ENCODE peak calls at places on chromosomes 5 and 9, in nine cellular contexts. F is tibial nerve, E is tibial artery, U is A673, A is astrocyte, D is adrenal gland, G is testis, S is suprapubic skin, H is uterus. Y is an unnamed sample.

GRCh38 chr5:38373733-38374132 is 115.4 kb downstream of the EGFLAM start:
- DNase-seq in D (no peak), G (no peak), E (no peak), U (peak), H (no peak), A (peak), S (no peak), F (no peak), Y (no peak)

GRCh38 chr5:100904259-100904822 is 1.3 kb upstream of the ST8SIA4 start:
- DNase-seq in F (no peak), H (no peak), U (no peak), S (peak), G (no peak), D (no peak), E (no peak), A (no peak), Y (no peak)

GRCh38 chr5:3456121-3456681 is 139.4 kb upstream of the IRX1 start:
- DNase-seq in H (no peak), S (no peak), G (no peak), E (no peak), U (no peak), A (no peak), F (no peak), D (no peak), Y (peak)

GRCh38 chr5:169628891-169629290 is 8.2 kb upstream of the DOCK2 start:
- DNase-seq in S (no peak), F (no peak), D (no peak), H (no peak), G (no peak), A (peak), E (no peak), U (no peak), Y (peak)

GRCh38 chr9:133787749-133788015 is 49.5 kb upstream of the SARDH start:
- DNase-seq in G (no peak), D (no peak), E (peak), A (peak), H (no peak), F (no peak), S (no peak), U (peak), Y (no peak)

GRCh38 chr9:126844085-126844484 is 16.4 kb upstream of the ZBTB34 start:
- DNase-seq in S (no peak), U (peak), D (no peak), H (no peak), G (no peak), E (no peak), F (no peak), A (peak), Y (peak)

GRCh38 chr5:179870403-179870903 is 11.8 kb upstream of the MRNIP start:
- DNase-seq in A (no peak), G (peak), H (peak), U (peak), S (no peak), F (peak), E (no peak), D (peak), Y (no peak)

GRCh38 chr5:54013556-54014157 is 296.7 kb downstream of the ARL15 start:
- DNase-seq in D (peak), S (no peak), A (peak), F (peak), H (no peak), E (peak), G (no peak), U (peak), Y (peak)

GRCh38 chr5:14164164-14164720 is 21.1 kb downstream of the TRIO start:
- DNase-seq in U (no peak), A (no peak), G (no peak), H (no peak), F (no peak), S (no peak), D (no peak), E (no peak), Y (no peak)

GRCh38 chr5:79420248-79420647 is 93.7 kb downstream of the HOMER1 start:
- DNase-seq in G (no peak), D (no peak), H (no peak), F (no peak), S (no peak), E (no peak), A (no peak), U (no peak), Y (no peak)

GRCh38 chr9:17837931-17838330 is 259.1 kb downstream of the SH3GL2 start:
- DNase-seq in U (peak), G (no peak), A (no peak), S (no peak), E (no peak), D (no peak), F (no peak), H (no peak), Y (no peak)

GRCh38 chr5:75616961-75617660 is 5.9 kb downstream of the ANKDD1B start:
- DNase-seq in D (no peak), F (no peak), G (no peak), E (no peak), S (no peak), U (no peak), A (no peak), H (no peak), Y (no peak)

GRCh38 chr5:168239325-168239724 is 52.1 kb upstream of the WWC1 start:
- DNase-seq in S (no peak), A (no peak), D (no peak), U (no peak), E (no peak), G (no peak), F (no peak), H (no peak), Y (no peak)

GRCh38 chr5:53362521-53362941 is 117.9 kb upstream of the FST start:
- DNase-seq in A (peak), E (no peak), D (peak), G (no peak), U (peak), F (no peak), H (no peak), S (no peak), Y (peak)

GRCh38 chr9:138102246-138103051 is 224.9 kb downstream of the CACNA1B start:
- DNase-seq in F (no peak), S (no peak), A (no peak), E (no peak), H (no peak), G (peak), U (no peak), D (no peak), Y (no peak)

GRCh38 chr5:150401076-150401375 is 11.7 kb downstream of the CD74 start:
- DNase-seq in S (no peak), E (no peak), H (no peak), F (no peak), G (no peak), A (no peak), D (no peak), U (no peak), Y (no peak)

GRCh38 chr5:172151661-172152210 is 36.3 kb downstream of the STK10 start:
- DNase-seq in A (no peak), H (no peak), U (no peak), F (no peak), D (no peak), G (no peak), E (no peak), S (no peak), Y (no peak)

GRCh38 chr5:6435356-6435755 is 13.3 kb upstream of the UBE2QL1 start:
- DNase-seq in G (peak), S (no peak), F (no peak), A (no peak), D (no peak), E (no peak), H (no peak), U (no peak), Y (no peak)

GRCh38 chr9:93011114-93011513 is 47.4 kb upstream of the SUSD3 start:
- DNase-seq in G (no peak), H (no peak), D (no peak), A (no peak), S (no peak), U (no peak), F (no peak), E (no peak), Y (no peak)

GRCh38 chr5:168318237-168318636 is 26.8 kb downstream of the WWC1 start:
- DNase-seq in G (no peak), F (no peak), E (no peak), S (no peak), U (no peak), H (no peak), D (no peak), A (no peak), Y (no peak)

GRCh38 chr5:54756301-54756700 is 229.1 kb downstream of the ESM1 start:
- DNase-seq in F (no peak), H (no peak), G (no peak), U (no peak), S (no peak), E (no peak), A (no peak), D (no peak), Y (no peak)

GRCh38 chr9:116547729-116548426 is 139.2 kb upstream of the TRIM32 start:
- DNase-seq in G (no peak), F (no peak), E (no peak), D (peak), U (no peak), A (no peak), H (no peak), S (no peak), Y (no peak)
- TF ChIP-seq CTCF in G (no peak), F (no peak), E (no peak), D (no peak), U (no peak), A (no peak), H (no peak), S (no peak), Y (no peak)

GRCh38 chr9:136694865-136695247 is 7.6 kb upstream of the AGPAT2 start:
- DNase-seq in U (no peak), E (no peak), S (no peak), F (no peak), D (no peak), A (no peak), H (no peak), G (no peak), Y (no peak)

GRCh38 chr9:136693135-136693489 is 5.9 kb upstream of the AGPAT2 start:
- DNase-seq in A (no peak), H (no peak), E (no peak), U (no peak), F (no peak), S (no peak), G (no peak), D (no peak), Y (no peak)

GRCh38 chr9:136692190-136693134 is 5.2 kb upstream of the AGPAT2 start:
- DNase-seq in S (no peak), F (no peak), D (no peak), A (no peak), E (no peak), U (no peak), H (no peak), G (no peak), Y (no peak)

GRCh38 chr9:136694163-136694864 is 7.1 kb upstream of the AGPAT2 start:
- DNase-seq in A (no peak), U (peak), S (no peak), E (no peak), F (peak), G (no peak), H (no peak), D (peak), Y (peak)

GRCh38 chr9:136693490-136694162 is 6.4 kb upstream of the AGPAT2 start:
- DNase-seq in S (no peak), H (no peak), G (no peak), A (peak), E (no peak), D (peak), U (no peak), F (no peak), Y (peak)
- H3K27ac ChIP-seq in S (peak), H (no peak), G (no peak), A (no peak), E (no peak), D (no peak), U (no peak), F (no peak), Y (peak)

GRCh38 chr5:114362197-114362976 is 517 bp downstream of the KCNN2 start:
- DNase-seq in D (no peak), A (peak), S (peak), H (no peak), F (no peak), U (peak), E (no peak), G (peak), Y (no peak)

GRCh38 chr5:114362977-114363721 is 1.3 kb downstream of the KCNN2 start:
- DNase-seq in E (no peak), U (no peak), F (no peak), H (no peak), S (peak), G (no peak), D (peak), A (no peak), Y (peak)

GRCh38 chr5:114361724-114362196 is at the start of gene KCNN2:
- DNase-seq in S (peak), F (peak), A (peak), D (peak), U (peak), E (no peak), H (peak), G (peak), Y (no peak)

GRCh38 chr5:114360362-114360761 is 1.5 kb upstream of the KCNN2 start:
- DNase-seq in D (no peak), U (no peak), E (no peak), F (no peak), A (no peak), S (no peak), G (no peak), H (no peak), Y (no peak)

GRCh38 chr5:114360816-114361723 is 800 bp upstream of the KCNN2 start:
- DNase-seq in D (peak), E (no peak), S (no peak), F (no peak), G (peak), H (peak), U (peak), A (no peak), Y (no peak)
- TF ChIP-seq CTCF in D (peak), E (no peak), S (no peak), F (no peak), G (no peak), H (peak), U (no peak), A (no peak), Y (peak)

GRCh38 chr9:89352874-89353649 is 34.8 kb downstream of the SECISBP2 start:
- DNase-seq in U (no peak), A (no peak), F (no peak), E (no peak), D (no peak), G (peak), S (no peak), H (no peak), Y (no peak)

GRCh38 chr9:89349607-89350006 is 31.3 kb downstream of the SECISBP2 start:
- DNase-seq in G (no peak), F (no peak), E (no peak), U (no peak), S (no peak), H (no peak), A (no peak), D (no peak), Y (no peak)

GRCh38 chr9:89350988-89351557 is 32.8 kb downstream of the SECISBP2 start:
- DNase-seq in E (no peak), S (no peak), G (no peak), H (no peak), D (no peak), U (no peak), A (no peak), F (no peak), Y (no peak)

GRCh38 chr9:89352451-89352850 is 34.2 kb downstream of the SECISBP2 start:
- DNase-seq in U (no peak), G (no peak), F (no peak), A (no peak), E (no peak), D (no peak), H (no peak), S (no peak), Y (no peak)

GRCh38 chr9:89351584-89351983 is 33.3 kb downstream of the SECISBP2 start:
- DNase-seq in E (no peak), H (no peak), U (no peak), S (no peak), G (no peak), D (no peak), F (no peak), A (no peak), Y (no peak)
- H3K27ac ChIP-seq in E (no peak), H (no peak), U (no peak), S (no peak), G (no peak), D (peak), F (no peak), A (no peak), Y (no peak)

DNA sequence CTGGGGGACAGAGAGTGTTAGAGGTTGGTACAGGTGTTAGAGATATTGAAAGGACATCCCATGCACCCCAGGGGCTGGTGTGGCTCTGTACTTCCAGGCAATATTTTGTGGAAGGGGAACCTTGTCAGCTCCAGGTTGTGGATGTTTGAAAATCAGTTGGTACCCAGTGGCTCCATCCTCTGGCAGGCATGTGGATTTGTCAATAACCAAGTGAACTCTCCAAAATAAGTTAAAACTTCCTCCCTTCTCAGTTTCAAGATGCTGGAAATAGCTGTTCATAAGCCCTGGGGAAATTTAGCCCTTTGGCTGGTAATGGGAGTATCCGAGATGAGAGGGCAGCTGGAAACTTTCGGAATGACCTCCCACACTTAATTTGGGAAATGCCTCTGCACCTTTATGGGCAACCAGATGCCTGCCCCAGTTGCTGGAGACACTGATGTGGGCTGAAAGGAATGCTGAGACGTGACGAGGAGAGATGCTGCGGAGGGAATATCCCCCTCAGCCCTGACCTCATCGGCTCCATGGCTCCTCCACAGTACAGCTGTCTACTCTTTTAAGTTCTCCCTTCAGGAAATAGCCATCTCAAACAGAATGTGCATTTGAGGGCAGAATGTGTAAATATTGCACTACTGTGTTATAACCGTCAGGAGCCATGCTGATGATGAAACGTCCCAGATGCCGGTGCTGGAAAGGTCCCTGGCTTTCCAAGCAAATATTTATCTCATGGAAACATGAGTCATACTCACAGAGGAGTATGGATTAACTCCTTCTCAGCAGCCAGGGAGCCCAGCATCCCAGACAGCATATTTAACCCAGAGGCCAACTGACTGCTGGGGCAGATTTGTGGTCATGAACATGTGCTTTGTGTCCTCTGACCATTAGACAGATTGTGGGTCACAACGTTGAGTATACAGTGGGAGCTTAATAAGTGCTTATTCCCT is 29.5 kb downstream of the TGFBI start:
- DNase-seq in A (peak), D (no peak), E (peak), H (peak), G (no peak), S (no peak), F (peak), U (peak), Y (no peak)
- TF ChIP-seq CTCF in A (peak), D (peak), E (peak), H (peak), G (no peak), S (no peak), F (no peak), U (peak), Y (peak)

DNA sequence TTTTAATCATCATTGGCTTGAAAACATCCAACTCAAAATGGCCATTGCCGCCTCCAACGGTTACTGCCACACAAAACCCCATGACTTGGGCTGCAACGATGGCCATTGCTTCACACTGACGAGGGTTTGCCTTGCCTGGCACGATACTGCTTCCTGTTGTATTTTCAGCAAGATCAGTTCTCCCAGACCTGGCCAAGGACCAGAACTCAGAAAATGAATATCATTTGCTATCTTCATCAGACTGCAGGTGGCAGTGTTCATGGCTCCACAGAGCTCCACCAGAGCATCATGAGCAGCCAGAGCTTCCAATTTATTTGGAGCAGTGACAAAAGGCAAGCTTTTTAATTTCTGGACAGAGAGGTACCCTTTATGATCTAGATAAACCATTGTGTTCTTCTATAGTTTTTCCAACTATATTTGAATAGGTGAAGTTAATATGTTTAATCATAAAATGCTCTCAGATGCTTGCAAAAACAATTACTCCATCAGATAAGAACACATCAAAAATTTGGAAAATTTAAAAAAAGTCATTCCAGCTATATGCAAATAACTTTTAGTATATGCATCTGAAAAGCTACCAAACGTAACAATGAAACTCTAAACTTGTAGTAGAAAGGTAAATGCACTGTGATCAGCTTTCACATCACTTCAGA is 10.4 kb downstream of the AMACR start:
- DNase-seq in F (peak), A (peak), D (peak), S (peak), U (peak), H (peak), E (peak), G (peak), Y (peak)
- H3K27ac ChIP-seq in F (peak), A (no peak), D (no peak), S (no peak), U (no peak), H (no peak), E (peak), G (no peak), Y (no peak)

GRCh38 chr5:139043127-139043905 is 154.9 kb downstream of the SIL1 start:
- DNase-seq in G (no peak), U (no peak), D (no peak), F (no peak), A (peak), E (no peak), S (no peak), H (no peak), Y (no peak)

GRCh38 chr5:139037732-139038131 is 160.4 kb downstream of the SIL1 start:
- DNase-seq in G (no peak), U (no peak), S (no peak), H (no peak), F (no peak), D (no peak), E (no peak), A (no peak), Y (no peak)

DNA sequence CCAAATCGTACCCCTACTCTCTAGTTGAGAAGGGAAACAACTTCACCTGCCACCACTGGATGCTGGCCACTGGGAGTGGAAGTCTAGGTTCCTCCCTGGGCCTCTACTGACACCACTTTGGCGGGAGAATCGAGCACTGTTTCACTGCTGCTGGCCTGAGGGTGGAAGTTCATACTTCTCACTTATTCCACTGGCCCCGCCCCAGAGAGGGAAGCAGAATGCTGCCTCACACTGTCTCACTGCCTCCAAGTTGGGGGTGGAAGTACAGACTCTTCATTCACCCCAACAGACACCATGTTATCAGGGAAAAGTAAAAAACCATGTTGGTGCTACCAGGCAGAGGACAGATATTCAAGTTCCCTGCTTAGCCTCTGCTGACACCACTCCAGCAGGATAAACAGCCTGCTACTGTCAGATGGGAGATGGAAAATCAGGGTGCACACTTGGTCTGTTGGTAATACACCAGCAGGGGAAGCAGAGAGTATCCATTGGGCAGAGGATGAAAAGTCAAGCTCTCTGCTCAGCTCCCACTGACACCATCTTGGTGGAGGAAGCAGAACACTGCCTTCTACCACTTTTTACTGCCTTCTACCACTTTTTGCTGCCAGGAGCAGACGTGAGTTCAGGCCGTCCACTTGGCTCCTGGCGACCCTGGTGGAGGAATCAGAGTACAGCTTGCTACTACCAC is 159.4 kb downstream of the SIL1 start:
- DNase-seq in G (no peak), U (no peak), H (no peak), E (no peak), A (no peak), D (no peak), F (no peak), S (no peak), Y (no peak)
- TF ChIP-seq CTCF in G (no peak), U (peak), H (no peak), E (no peak), A (no peak), D (no peak), F (no peak), S (no peak), Y (peak)

Y was measured in foreskin keratinocyte.